ENCODE peak calls at places on chromosome 21, in seven cellular contexts. L is HepG2, U is K562, F is MM.1S, N is GM23248, Q is astrocyte, B is HCT116. X is an unnamed sample.

GRCh38 chr21:46457801-46458314 is 833 bp upstream of the DIP2A start:
- DNase-seq in L (peak; percentile 21), U (no peak), F (peak; percentile 59), N (peak; percentile 81), Q (peak; percentile 43), B (peak; percentile 4), X (peak; percentile 42)

GRCh38 chr21:25467891-25468290 is 139.4 kb downstream of the MRPL39 start:
- DNase-seq in L (no peak), U (no peak), F (no peak), N (peak; percentile 9), Q (no peak), B (no peak), X (no peak)

GRCh38 chr21:19640964-19641363 is 1237.4 kb upstream of the TMPRSS15 start:
- DNase-seq in L (no peak), U (no peak), F (no peak), N (no peak), Q (no peak), B (no peak), X (no peak)

GRCh38 chr21:30497065-30497464 is at the start of gene KRTAP19-4:
- DNase-seq in L (no peak), U (no peak), F (no peak), N (no peak), Q (no peak), B (no peak), X (no peak)

GRCh38 chr21:29351691-29352090 is 53.0 kb downstream of the BACH1 start:
- DNase-seq in L (no peak), U (no peak), F (no peak), N (peak; percentile 66), Q (peak; percentile 97), B (no peak), X (no peak)

GRCh38 chr21:8992731-8993174 is 1528.6 kb upstream of the TPTE start:
- DNase-seq in L (peak; percentile 95), U (peak; percentile 88), F (no peak), N (no peak), Q (peak; percentile 59), B (no peak), X (no peak)

GRCh38 chr21:35226302-35226701 is 177.2 kb upstream of the RUNX1 start:
- DNase-seq in L (peak; percentile 24), U (no peak), F (no peak), N (peak; percentile 48), Q (peak; percentile 43), B (no peak), X (no peak)

GRCh38 chr21:31349208-31349607 is 5.1 kb upstream of the TIAM1 start:
- DNase-seq in L (no peak), U (no peak), F (no peak), N (no peak), Q (no peak), B (no peak), X (no peak)

GRCh38 chr21:35394634-35395369 is 345.7 kb upstream of the RUNX1 start:
- DNase-seq in L (peak; percentile 54), U (no peak), F (no peak), N (no peak), Q (peak; percentile 80), B (no peak), X (no peak)

GRCh38 chr21:38995755-38996154 is 187.5 kb downstream of the PSMG1 start:
- DNase-seq in L (no peak), U (no peak), F (no peak), N (no peak), Q (no peak), B (no peak), X (no peak)

GRCh38 chr21:15514073-15514946 is 215.5 kb upstream of the USP25 start:
- DNase-seq in L (peak; percentile 94), U (no peak), F (peak; percentile 31), N (no peak), Q (no peak), B (no peak), X (no peak)

GRCh38 chr21:39956586-39956985 is 89.3 kb downstream of the PCP4 start:
- DNase-seq in L (no peak), U (no peak), F (peak; percentile 73), N (no peak), Q (no peak), B (no peak), X (no peak)

GRCh38 chr21:15904389-15904788 is 174.6 kb downstream of the USP25 start:
- DNase-seq in L (no peak), U (peak; percentile 53), F (no peak), N (no peak), Q (no peak), B (no peak), X (no peak)

GRCh38 chr21:26469789-26470188 is 103.3 kb downstream of the CYYR1 start:
- DNase-seq in L (no peak), U (no peak), F (no peak), N (peak; percentile 81), Q (peak; percentile 74), B (no peak), X (peak; percentile 48)

GRCh38 chr21:39535646-39536437 is 76.9 kb upstream of the B3GALT5 start:
- DNase-seq in L (no peak), U (peak; percentile 31), F (no peak), N (no peak), Q (no peak), B (no peak), X (no peak)

GRCh38 chr21:29299046-29299905 is 554 bp downstream of the BACH1 start:
- DNase-seq in L (peak; percentile 65), U (peak; percentile 78), F (peak; percentile 55), N (peak; percentile 89), Q (peak; percentile 56), B (no peak), X (peak; percentile 71)

GRCh38 chr21:16074950-16075489 is 345.2 kb downstream of the USP25 start:
- DNase-seq in L (no peak), U (no peak), F (no peak), N (no peak), Q (no peak), B (no peak), X (no peak)

GRCh38 chr21:28516996-28517592 is 475.6 kb downstream of the LTN1 start:
- DNase-seq in L (peak; percentile 60), U (peak; percentile 14), F (peak; percentile 89), N (peak; percentile 10), Q (peak; percentile 26), B (no peak), X (peak; percentile 61)

GRCh38 chr21:35476616-35477395 is 427.7 kb upstream of the RUNX1 start:
- DNase-seq in L (no peak), U (no peak), F (no peak), N (peak; percentile 54), Q (peak; percentile 68), B (no peak), X (no peak)

GRCh38 chr21:16454371-16454770 is 724.6 kb downstream of the USP25 start:
- DNase-seq in L (no peak), U (no peak), F (peak; percentile 15), N (peak; percentile 37), Q (no peak), B (no peak), X (no peak)

GRCh38 chr21:22363504-22363903 is 1365.3 kb downstream of the NCAM2 start:
- DNase-seq in L (no peak), U (no peak), F (no peak), N (no peak), Q (no peak), B (no peak), X (no peak)

GRCh38 chr21:29187939-29188338 is 57.5 kb downstream of the MAP3K7CL start:
- DNase-seq in L (peak; percentile 66), U (no peak), F (no peak), N (peak; percentile 94), Q (peak; percentile 95), B (peak; percentile 59), X (no peak)

GRCh38 chr21:44713846-44714245 is 2.5 kb upstream of the TSPEAR start:
- DNase-seq in L (no peak), U (no peak), F (no peak), N (no peak), Q (no peak), B (no peak), X (no peak)

GRCh38 chr21:44710756-44711326 is 531 bp downstream of the TSPEAR start:
- DNase-seq in L (no peak), U (no peak), F (no peak), N (no peak), Q (no peak), B (no peak), X (no peak)

GRCh38 chr21:44713130-44713529 is 1.8 kb upstream of the TSPEAR start:
- DNase-seq in L (no peak), U (no peak), F (no peak), N (no peak), Q (no peak), B (no peak), X (no peak)

GRCh38 chr21:44711327-44712202 is at the start of gene TSPEAR:
- DNase-seq in L (no peak), U (no peak), F (no peak), N (no peak), Q (no peak), B (no peak), X (no peak)

DNA sequence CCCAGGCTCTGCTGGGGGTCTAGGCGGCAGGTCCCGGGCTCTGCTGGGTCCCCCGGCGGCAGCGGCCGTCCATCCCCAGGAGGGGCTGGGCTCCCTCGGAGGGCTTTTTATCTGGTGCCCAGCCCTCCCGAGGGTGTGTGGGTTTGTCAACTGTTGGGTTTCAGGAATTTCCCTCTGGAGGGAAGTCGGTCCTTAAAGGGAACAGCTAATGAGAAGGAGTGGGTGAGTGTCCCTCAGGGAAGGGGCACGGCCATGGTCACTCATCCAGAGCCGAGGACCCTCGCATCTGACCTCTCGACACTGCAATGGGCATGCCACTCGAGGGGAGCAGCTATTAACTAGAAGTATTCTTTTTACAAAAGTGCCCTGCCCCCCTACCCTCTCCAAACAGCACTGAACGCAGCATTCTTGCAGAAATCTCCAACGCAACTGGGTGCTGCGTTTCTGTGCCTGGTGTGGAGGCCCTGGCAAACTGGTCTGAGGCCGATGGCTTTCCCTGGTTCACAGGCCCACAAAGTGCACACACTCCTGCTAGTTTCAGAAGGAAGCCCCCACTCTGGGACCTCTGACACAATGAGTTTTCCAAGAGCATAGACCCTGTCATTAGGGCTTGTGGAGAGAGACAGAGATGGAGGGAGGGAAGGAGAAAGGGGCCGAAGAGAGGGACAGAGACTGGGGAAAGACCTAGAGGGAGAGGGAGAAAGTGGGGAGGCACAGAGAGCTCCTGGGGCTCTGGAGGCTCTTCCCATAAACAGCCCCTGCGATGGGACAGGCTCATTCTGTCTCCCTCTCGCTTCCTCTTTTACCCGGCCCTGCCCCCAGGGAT is 1.0 kb upstream of the TSPEAR start:
- DNase-seq in L (no peak), U (no peak), F (no peak), N (no peak), Q (no peak), B (no peak), X (no peak)
- TF ChIP-seq EZH2 in L (no peak), U (no peak), F (peak; percentile 42), N (peak; percentile 62), Q (peak; percentile 46), B (no peak), X (no peak)

GRCh38 chr21:33026299-33026858 is 644 bp downstream of the OLIG2 start:
- DNase-seq in L (no peak), U (no peak), F (no peak), N (no peak), Q (no peak), B (no peak), X (no peak)
- H3K4me3 ChIP-seq in L (no peak overlapping the region), U (no peak overlapping the region), F (peak overlapping the region; percentile 61), N (no peak overlapping the region), Q (no peak overlapping the region), B (no peak overlapping the region), X (no peak overlapping the region)

GRCh38 chr21:33026878-33027400 is 1.2 kb downstream of the OLIG2 start:
- DNase-seq in L (no peak), U (no peak), F (no peak), N (peak; percentile 32), Q (peak; percentile 12), B (no peak), X (no peak)
- TF ChIP-seq EZH2 in L (no peak), U (no peak), F (no peak), N (no peak), Q (peak; percentile 80), B (no peak), X (peak; percentile 80)

GRCh38 chr21:36700961-36701911 is 2.3 kb downstream of the SIM2 start:
- DNase-seq in L (no peak), U (no peak), F (no peak), N (no peak), Q (no peak), B (no peak), X (no peak)
- H3K4me3 ChIP-seq in L (peak overlapping the region; percentile 40), U (no peak overlapping the region), F (no peak overlapping the region), N (no peak overlapping the region), Q (peak overlapping the region; percentile 50), B (peak overlapping the region; percentile 71), X (peak overlapping the region; percentile 97)